ENCODE peak calls at places on chromosome 13, in seven cellular contexts. V is cardiac muscle cell; Z is IMR-90; Y is mucosa of descending colon; G is Calu3; K is CD4-positive, alpha-beta T cell; N is Peyer's patch. Q is an unnamed sample.

GRCh38 chr13:47454986-47455385 is 546.1 kb downstream of the SUCLA2 start:
- DNase-seq in N (no peak), K (no peak), Y (no peak), G (no peak), V (peak), Z (peak), Q (no peak)

GRCh38 chr13:87314822-87315221 is 356.3 kb upstream of the SLITRK5 start:
- DNase-seq in G (no peak), N (no peak), K (no peak), V (no peak), Z (no peak), Y (no peak), Q (no peak)

GRCh38 chr13:23851106-23851505 is 38.1 kb downstream of the MIPEP start:
- DNase-seq in N (no peak), G (no peak), Z (peak), K (no peak), Y (no peak), V (peak), Q (no peak)

GRCh38 chr13:43785681-43786471 is 896 bp downstream of the ENOX1 start:
- DNase-seq in V (peak), Z (peak), Y (peak), N (no peak), G (peak), K (no peak), Q (no peak)

GRCh38 chr13:79810018-79810417 is 329.1 kb downstream of the NDFIP2 start:
- DNase-seq in K (no peak), Y (no peak), V (no peak), Z (no peak), G (no peak), N (no peak), Q (no peak)

GRCh38 chr13:103157434-103158145 is 91.4 kb upstream of the SLC10A2 start:
- DNase-seq in Y (no peak), K (no peak), Z (no peak), G (no peak), V (no peak), N (no peak), Q (no peak)

GRCh38 chr13:67372868-67373464 is 142.8 kb upstream of the PCDH9 start:
- DNase-seq in Z (no peak), G (no peak), K (no peak), N (no peak), V (no peak), Y (no peak), Q (no peak)

GRCh38 chr13:36685912-36686311 is 12.1 kb downstream of the SERTM1 start:
- DNase-seq in G (no peak), V (peak), N (no peak), Z (peak), Y (no peak), K (no peak), Q (no peak)

GRCh38 chr13:70714993-70715392 is 606.7 kb upstream of the KLHL1 start:
- DNase-seq in Y (no peak), Z (no peak), G (no peak), N (no peak), K (no peak), V (no peak), Q (no peak)
- TF ChIP-seq CTCF in Y (no peak), Z (no peak), G (no peak), N (no peak), K (no peak), V (no peak), Q (no peak)

GRCh38 chr13:91045351-91046034 is 302.0 kb upstream of the MIR17HG start:
- DNase-seq in G (no peak), N (no peak), K (no peak), V (peak), Y (no peak), Z (no peak), Q (no peak)
- TF ChIP-seq CTCF in G (no peak), N (no peak), K (no peak), V (peak), Y (no peak), Z (no peak), Q (no peak)

GRCh38 chr13:92044351-92044750 is 645.9 kb downstream of the GPC5 start:
- DNase-seq in Z (no peak), G (no peak), N (no peak), Y (no peak), K (no peak), V (no peak), Q (no peak)
- TF ChIP-seq CTCF in Z (no peak), G (no peak), N (no peak), Y (no peak), K (no peak), V (no peak), Q (no peak)

DNA sequence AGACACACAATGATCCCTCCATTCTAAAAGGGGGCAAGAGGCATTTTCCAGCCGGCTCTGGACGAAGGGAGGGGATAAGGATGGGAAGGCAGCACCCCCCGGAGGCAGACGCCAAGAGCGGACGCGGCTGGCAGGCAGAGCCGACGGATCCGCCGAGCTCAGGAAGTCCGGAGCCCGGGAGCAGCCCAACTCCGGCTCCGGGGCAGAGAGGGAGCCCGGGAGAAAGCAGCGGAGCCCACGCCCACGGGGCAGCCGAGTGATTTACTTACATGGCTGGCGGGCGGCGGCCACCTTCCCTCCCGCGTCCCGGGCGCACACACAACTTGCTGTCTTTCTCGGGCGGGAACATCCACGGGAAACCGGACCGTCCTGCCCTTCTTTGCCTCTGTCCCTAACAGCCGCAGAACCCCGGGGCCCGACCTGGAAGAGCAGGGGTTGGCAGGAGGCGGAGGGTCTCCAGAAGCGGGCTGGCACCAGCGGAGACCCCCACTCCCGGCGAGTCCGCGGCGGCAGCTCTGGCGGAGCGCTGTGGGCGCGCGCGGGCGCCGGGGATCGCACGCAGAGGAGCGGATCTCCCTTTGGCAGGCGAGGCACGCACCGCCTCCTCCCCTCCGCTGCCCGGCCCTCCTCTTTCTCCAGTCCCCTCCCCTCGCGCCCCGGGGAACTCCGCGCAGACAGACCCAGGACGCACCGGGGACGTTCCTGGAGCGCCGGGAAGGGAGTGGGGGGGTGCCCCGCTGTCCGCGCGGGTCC is at the start of gene LHFPL6:
- DNase-seq in Z (peak), N (peak), V (peak), G (peak), Y (peak), K (peak), Q (peak)
- TF ChIP-seq CTCF in Z (peak), N (no peak), V (peak), G (no peak), Y (no peak), K (no peak), Q (no peak)

GRCh38 chr13:109680930-109681329 is 105.5 kb downstream of the IRS2 start:
- DNase-seq in Y (no peak), N (no peak), G (no peak), Z (no peak), K (no peak), V (no peak), Q (no peak)

GRCh38 chr13:109684084-109684835 is 102.1 kb downstream of the IRS2 start:
- DNase-seq in G (no peak), N (no peak), V (no peak), K (no peak), Z (no peak), Y (peak), Q (no peak)

GRCh38 chr13:109682534-109683244 is 103.7 kb downstream of the IRS2 start:
- DNase-seq in K (no peak), G (no peak), N (no peak), Z (no peak), V (no peak), Y (no peak), Q (no peak)

GRCh38 chr13:109687559-109688448 is 98.6 kb downstream of the IRS2 start:
- DNase-seq in K (no peak), G (no peak), V (no peak), N (no peak), Z (no peak), Y (peak), Q (no peak)

GRCh38 chr13:109684836-109685602 is 101.4 kb downstream of the IRS2 start:
- DNase-seq in V (peak), G (peak), Z (no peak), N (no peak), K (no peak), Y (peak), Q (no peak)
- TF ChIP-seq CTCF in V (no peak), G (no peak), Z (no peak), N (no peak), K (no peak), Y (no peak), Q (no peak)

GRCh38 chr13:32086366-32086765 is 54.8 kb downstream of the FRY start:
- DNase-seq in V (peak), K (no peak), N (no peak), Z (peak), G (no peak), Y (no peak), Q (no peak)

GRCh38 chr13:32080328-32080744 is 48.8 kb downstream of the FRY start:
- DNase-seq in K (no peak), G (no peak), N (no peak), Z (no peak), V (no peak), Y (no peak), Q (no peak)

GRCh38 chr13:32079586-32079985 is 48.0 kb downstream of the FRY start:
- DNase-seq in V (no peak), K (no peak), G (no peak), N (no peak), Z (no peak), Y (no peak), Q (no peak)

GRCh38 chr13:32086791-32087441 is 55.3 kb downstream of the FRY start:
- DNase-seq in K (no peak), N (no peak), V (peak), Z (no peak), Y (no peak), G (no peak), Q (no peak)

DNA sequence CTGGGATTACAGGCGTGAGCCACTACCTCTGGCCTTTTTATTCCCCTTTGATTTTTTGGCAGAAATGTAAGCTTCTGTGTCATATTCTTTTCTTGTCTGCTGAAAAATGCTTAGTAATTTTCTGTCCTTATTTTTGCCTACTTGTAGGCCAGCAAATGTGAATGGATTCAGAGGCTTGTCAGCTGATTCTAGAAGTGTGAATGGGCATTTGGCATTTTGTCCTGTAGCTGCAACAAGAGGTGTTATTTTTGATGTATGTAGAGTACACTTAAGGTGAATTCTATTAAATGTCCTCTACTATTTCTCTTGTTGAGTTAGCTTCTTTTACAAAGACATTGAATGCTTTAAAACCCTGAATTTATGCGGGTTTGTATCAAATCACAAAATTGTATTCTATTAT is 50.0 kb downstream of the FRY start:
- DNase-seq in K (no peak), G (no peak), Y (no peak), Z (no peak), N (no peak), V (no peak), Q (no peak)
- TF ChIP-seq CTCF in K (no peak), G (no peak), Y (no peak), Z (no peak), N (no peak), V (no peak), Q (no peak)

Q was measured in activated B cell treated with CpG ODN at 0.5 μM for 24 hours.